ENCODE peak calls at places on chromosomes 1 and 21, in five cellular contexts. B, P, V, O and C are unnamed samples.

GRCh38 chr1:114107474-114108175 is 46.0 kb downstream of the SYT6 start:
- DNase-seq in B (no peak), P (no peak), V (no peak), O (no peak), C (no peak)

GRCh38 chr1:55868026-55868425 is 652.9 kb upstream of the USP24 start:
- DNase-seq in B (no peak), P (peak), V (peak), O (peak), C (no peak)

GRCh38 chr1:171637928-171638576 is 14.4 kb downstream of the MYOC start:
- DNase-seq in B (no peak), P (no peak), V (peak), O (no peak), C (no peak)

GRCh38 chr1:47906009-47906432 is 91.2 kb downstream of the TRABD2B start:
- DNase-seq in B (peak), P (no peak), V (peak), O (peak), C (no peak)

GRCh38 chr1:31588751-31589515 is 12.6 kb downstream of the TINAGL1 start:
- DNase-seq in B (no peak), P (peak), V (no peak), O (peak), C (no peak)

GRCh38 chr1:37479255-37480124 is 5.1 kb downstream of the ZC3H12A start:
- DNase-seq in B (peak), P (no peak), V (peak), O (peak), C (peak)

GRCh38 chr1:204384636-204385354 is 25.1 kb upstream of the PLEKHA6 start:
- DNase-seq in B (no peak), P (no peak), V (no peak), O (peak), C (no peak)

GRCh38 chr1:70140343-70140742 is 65.0 kb downstream of the LRRC40 start:
- DNase-seq in B (no peak), P (no peak), V (no peak), O (no peak), C (no peak)

GRCh38 chr21:35658242-35658641 is 402.1 kb downstream of the SETD4 start:
- DNase-seq in B (no peak), P (no peak), V (no peak), O (no peak), C (no peak)

GRCh38 chr1:29698626-29699025 is 462.3 kb downstream of the PTPRU start:
- DNase-seq in B (no peak), P (no peak), V (no peak), O (no peak), C (no peak)

GRCh38 chr1:46528297-46528955 is 23.0 kb downstream of the KNCN start:
- DNase-seq in B (no peak), P (peak), V (no peak), O (no peak), C (no peak)

GRCh38 chr1:182329471-182329870 is 62.1 kb downstream of the GLUL start:
- DNase-seq in B (no peak), P (no peak), V (no peak), O (no peak), C (no peak)

GRCh38 chr1:5938068-5938740 is 54.0 kb downstream of the NPHP4 start:
- DNase-seq in B (no peak), P (no peak), V (no peak), O (no peak), C (no peak)

GRCh38 chr1:6509603-6510291 is 18.3 kb upstream of the PLEKHG5 start:
- DNase-seq in B (no peak), P (no peak), V (no peak), O (no peak), C (no peak)

GRCh38 chr1:160850541-160850940 is 12.1 kb downstream of the CD244 start:
- DNase-seq in B (no peak), P (no peak), V (no peak), O (no peak), C (no peak)

GRCh38 chr1:104878203-104878911 is 1128.7 kb downstream of the AMY1C start:
- DNase-seq in B (no peak), P (peak), V (peak), O (no peak), C (no peak)

GRCh38 chr1:20586939-20587638 is 1.8 kb upstream of the CDA start:
- DNase-seq in B (no peak), P (no peak), V (no peak), O (no peak), C (no peak)

GRCh38 chr1:20587639-20588017 is 1.3 kb upstream of the CDA start:
- DNase-seq in B (no peak), P (no peak), V (peak), O (no peak), C (no peak)

GRCh38 chr1:20589331-20590312 is 725 bp downstream of the CDA start:
- DNase-seq in B (no peak), P (no peak), V (no peak), O (peak), C (no peak)

GRCh38 chr1:20590313-20590777 is 1.4 kb downstream of the CDA start:
- DNase-seq in B (no peak), P (no peak), V (peak), O (no peak), C (no peak)

GRCh38 chr1:20588634-20589225 is at the start of gene CDA:
- DNase-seq in B (peak), P (peak), V (peak), O (no peak), C (no peak)
- TF ChIP-seq POLR2AphosphoS5 in B (peak), P (no peak), V (no peak), O (no peak), C (no peak)

DNA sequence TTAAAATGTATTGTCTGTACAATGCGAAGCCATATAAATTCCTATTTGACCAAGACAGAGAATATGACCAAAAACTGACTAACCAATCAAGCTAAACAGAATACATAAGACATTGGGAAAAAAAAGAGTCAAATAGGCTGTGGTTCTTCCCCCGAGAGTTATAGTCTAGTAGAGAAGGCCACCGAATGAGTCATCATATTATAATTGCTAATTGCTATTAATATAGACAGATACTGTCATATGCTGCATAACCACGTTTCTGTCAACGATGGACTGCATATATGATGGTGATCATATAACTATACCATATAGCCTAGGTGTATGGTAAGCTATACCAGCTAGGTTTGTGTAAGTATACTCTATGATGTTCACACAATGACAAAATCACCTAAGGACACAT is 82.5 kb downstream of the WDR64 start:
- DNase-seq in B (no peak), P (no peak), V (no peak), O (no peak), C (no peak)
- TF ChIP-seq POLR2AphosphoS5 in B (no peak), P (no peak), V (no peak), O (no peak), C (no peak)

GRCh38 chr21:29506947-29507346 is 208.2 kb downstream of the BACH1 start:
- DNase-seq in B (no peak), P (no peak), V (no peak), O (no peak), C (no peak)

GRCh38 chr21:29506214-29506613 is 207.5 kb downstream of the BACH1 start:
- DNase-seq in B (no peak), P (no peak), V (no peak), O (no peak), C (no peak)

GRCh38 chr21:29501451-29501850 is 202.7 kb downstream of the BACH1 start:
- DNase-seq in B (no peak), P (no peak), V (no peak), O (no peak), C (no peak)

GRCh38 chr21:29508311-29508710 is 209.6 kb downstream of the BACH1 start:
- DNase-seq in B (no peak), P (no peak), V (no peak), O (no peak), C (no peak)

GRCh38 chr21:29504751-29505321 is 206.1 kb downstream of the BACH1 start:
- DNase-seq in B (no peak), P (no peak), V (no peak), O (no peak), C (no peak)
- TF ChIP-seq POLR2AphosphoS5 in B (no peak), P (no peak), V (no peak), O (no peak), C (no peak)

GRCh38 chr1:216723274-216723780 is at the start of gene ESRRG:
- DNase-seq in B (no peak), P (peak), V (peak), O (no peak), C (no peak)
- TF ChIP-seq POLR2AphosphoS5 in B (no peak), P (peak), V (no peak), O (no peak), C (no peak)

GRCh38 chr1:184407816-184408510 is 21.1 kb downstream of the C1orf21 start:
- DNase-seq in B (no peak), P (no peak), V (no peak), O (no peak), C (no peak)
- TF ChIP-seq POLR2AphosphoS5 in B (no peak), P (no peak), V (no peak), O (no peak), C (no peak)

GRCh38 chr1:92080128-92080985 is at the start of gene BTBD8:
- DNase-seq in B (peak), P (peak), V (peak), O (peak), C (peak)
- TF ChIP-seq POLR2AphosphoS5 in B (peak), P (peak), V (peak), O (no peak), C (no peak)